ENCODE peak calls at places on chromosomes 2 and 18, in eight cellular contexts. Q is body of pancreas, Y is neural progenitor cell, I is dorsolateral prefrontal cortex, M is nephron progenitor cell, T is tibial artery, A is neural crest cell, D is cardiac fibroblast. G is an unnamed sample.

GRCh38 chr2:217289909-217290283 is 430.0 kb upstream of the TNP1 start:
- DNase-seq in Q (no peak), Y (peak; percentile 77), I (no peak), M (peak; percentile 29), T (no peak), A (no peak), D (peak; percentile 39), G (no peak)

GRCh38 chr18:76252880-76253279 is 242.2 kb downstream of the ZNF516 start:
- DNase-seq in Q (no peak), Y (peak; percentile 55), I (no peak), M (no peak), T (no peak), A (no peak), D (no peak), G (no peak)

GRCh38 chr2:162113771-162114168 is 38.3 kb downstream of the GCG start:
- DNase-seq in Q (no peak), Y (no peak), I (no peak), M (no peak), T (peak; percentile 58), A (no peak), D (peak; percentile 80), G (no peak)

GRCh38 chr2:188383158-188383557 is 91.5 kb downstream of the GULP1 start:
- DNase-seq in Q (no peak), Y (no peak), I (no peak), M (no peak), T (no peak), A (no peak), D (no peak), G (no peak)

GRCh38 chr18:78757014-78757413 is 222.6 kb upstream of the SALL3 start:
- DNase-seq in Q (no peak), Y (no peak), I (peak; percentile 26), M (no peak), T (no peak), A (no peak), D (no peak), G (no peak)

GRCh38 chr2:164028764-164029534 is 293.1 kb upstream of the FIGN start:
- DNase-seq in Q (no peak), Y (no peak), I (no peak), M (no peak), T (no peak), A (no peak), D (peak; percentile 48), G (no peak)

GRCh38 chr2:234986346-234986745 is 34.5 kb downstream of the SH3BP4 start:
- DNase-seq in Q (no peak), Y (no peak), I (no peak), M (no peak), T (no peak), A (no peak), D (no peak), G (no peak)

GRCh38 chr18:78661316-78661715 is 318.3 kb upstream of the SALL3 start:
- DNase-seq in Q (no peak), Y (no peak), I (no peak), M (no peak), T (no peak), A (no peak), D (no peak), G (no peak)

GRCh38 chr2:138827426-138828054 is 47.4 kb upstream of the NXPH2 start:
- DNase-seq in Q (peak; percentile 17), Y (peak; percentile 72), I (no peak), M (peak; percentile 32), T (no peak), A (peak; percentile 24), D (peak; percentile 77), G (no peak)

GRCh38 chr2:121810959-121811853 is 55.8 kb downstream of the TSN start:
- DNase-seq in Q (peak; percentile 40), Y (peak; percentile 88), I (peak; percentile 83), M (peak; percentile 58), T (peak; percentile 39), A (peak; percentile 54), D (peak; percentile 88), G (no peak)

GRCh38 chr2:111676423-111676822 is 207.6 kb downstream of the ANAPC1 start:
- DNase-seq in Q (no peak), Y (no peak), I (no peak), M (no peak), T (no peak), A (no peak), D (peak; percentile 29), G (no peak)

GRCh38 chr18:11872479-11873136 is 21.4 kb downstream of the CHMP1B start:
- DNase-seq in Q (peak; percentile 45), Y (peak; percentile 52), I (no peak), M (no peak), T (no peak), A (no peak), D (peak; percentile 46), G (no peak)

GRCh38 chr2:164746713-164747112 is 94.9 kb downstream of the COBLL1 start:
- DNase-seq in Q (no peak), Y (no peak), I (no peak), M (no peak), T (no peak), A (no peak), D (no peak), G (no peak)

GRCh38 chr2:61855178-61855523 is 1.3 kb upstream of the FAM161A start:
- DNase-seq in Q (peak; percentile 44), Y (peak; percentile 51), I (peak; percentile 44), M (peak; percentile 40), T (no peak), A (no peak), D (no peak), G (no peak)

GRCh38 chr2:177818412-177818811 is 254.2 kb downstream of the PDE11A start:
- DNase-seq in Q (no peak), Y (no peak), I (no peak), M (no peak), T (no peak), A (no peak), D (no peak), G (no peak)

GRCh38 chr2:289362-290089 is 1.6 kb upstream of the ALKAL2 start:
- DNase-seq in Q (peak; percentile 69), Y (peak; percentile 55), I (no peak), M (peak; percentile 37), T (no peak), A (no peak), D (peak; percentile 9), G (no peak)

GRCh38 chr2:28373854-28374253 is 18.8 kb upstream of the FOSL2 start:
- DNase-seq in Q (no peak), Y (no peak), I (no peak), M (no peak), T (no peak), A (no peak), D (no peak), G (no peak)

GRCh38 chr2:7566382-7566881 is 649.2 kb downstream of the RNF144A start:
- DNase-seq in Q (no peak), Y (no peak), I (no peak), M (no peak), T (no peak), A (no peak), D (no peak), G (no peak)

GRCh38 chr2:212912445-212913103 is 238.8 kb downstream of the IKZF2 start:
- DNase-seq in Q (no peak), Y (no peak), I (no peak), M (no peak), T (no peak), A (no peak), D (peak; percentile 88), G (no peak)

GRCh38 chr2:160917850-160918249 is 242.4 kb upstream of the TANK start:
- DNase-seq in Q (no peak), Y (no peak), I (no peak), M (no peak), T (no peak), A (no peak), D (no peak), G (no peak)

GRCh38 chr2:228869601-228870264 is 401.4 kb downstream of the PID1 start:
- DNase-seq in Q (no peak), Y (no peak), I (no peak), M (no peak), T (no peak), A (no peak), D (no peak), G (no peak)

GRCh38 chr2:223989206-223989859 is 32.1 kb downstream of the MRPL44 start:
- DNase-seq in Q (peak; percentile 58), Y (peak; percentile 58), I (no peak), M (no peak), T (no peak), A (no peak), D (no peak), G (no peak)

GRCh38 chr2:218017211-218018053 is 14.6 kb upstream of the TNS1 start:
- DNase-seq in Q (peak; percentile 81), Y (no peak), I (no peak), M (no peak), T (peak; percentile 78), A (no peak), D (no peak), G (no peak)

GRCh38 chr2:118860506-118860905 is 13.1 kb upstream of the EN1 start:
- DNase-seq in Q (no peak), Y (no peak), I (no peak), M (no peak), T (no peak), A (no peak), D (no peak), G (no peak)

GRCh38 chr2:118861242-118861641 is 13.8 kb upstream of the EN1 start:
- DNase-seq in Q (no peak), Y (no peak), I (no peak), M (no peak), T (no peak), A (no peak), D (no peak), G (no peak)

GRCh38 chr2:118864207-118864606 is 16.8 kb upstream of the EN1 start:
- DNase-seq in Q (no peak), Y (no peak), I (no peak), M (no peak), T (no peak), A (no peak), D (no peak), G (no peak)

GRCh38 chr2:118861741-118862140 is 14.3 kb upstream of the EN1 start:
- DNase-seq in Q (no peak), Y (no peak), I (no peak), M (no peak), T (no peak), A (no peak), D (no peak), G (no peak)

GRCh38 chr2:118865106-118865505 is 17.7 kb upstream of the EN1 start:
- DNase-seq in Q (no peak), Y (peak; percentile 69), I (no peak), M (peak; percentile 56), T (no peak), A (peak; percentile 40), D (peak; percentile 67), G (no peak)
- TF ChIP-seq CTCF in Q (peak; percentile 42), Y (peak; percentile 74), I (peak; percentile 52), M (peak; percentile 73), T (peak; percentile 39), A (peak; percentile 83), D (peak; percentile 69), G (peak; percentile 21)

GRCh38 chr2:109582928-109583895 is 30.6 kb downstream of the SEPTIN10 start:
- DNase-seq in Q (no peak), Y (no peak), I (no peak), M (no peak), T (no peak), A (no peak), D (peak; percentile 53), G (no peak)
- TF ChIP-seq CTCF in Q (no peak), Y (no peak), I (no peak), M (no peak), T (no peak), A (peak; percentile 42), D (no peak), G (no peak)

GRCh38 chr2:241437148-241437547 is 71.2 kb downstream of the STK25 start:
- DNase-seq in Q (no peak), Y (no peak), I (no peak), M (no peak), T (no peak), A (no peak), D (no peak), G (no peak)
- TF ChIP-seq CTCF in Q (no peak), Y (no peak), I (no peak), M (no peak), T (no peak), A (no peak), D (no peak), G (no peak)

GRCh38 chr2:16774980-16775963 is 109.6 kb upstream of the CYRIA start:
- DNase-seq in Q (no peak), Y (peak; percentile 69), I (peak; percentile 75), M (peak; percentile 20), T (no peak), A (no peak), D (no peak), G (no peak)
- TF ChIP-seq CTCF in Q (no peak), Y (peak; percentile 62), I (peak; percentile 58), M (peak; percentile 41), T (no peak), A (peak; percentile 55), D (peak; percentile 26), G (no peak)